ENCODE peak calls at places on chromosome 14, in eight cellular contexts. U, H, O, J, Z, V, S and I are unnamed samples.

GRCh38 chr14:57573193-57573592 is 79.5 kb upstream of the CCDC198 start:
- DNase-seq in J (no peak), S (no peak), H (no peak), Z (no peak), O (no peak), V (no peak), U (no peak), I (no peak)

GRCh38 chr14:60790850-60791249 is 56.3 kb downstream of the MNAT1 start:
- DNase-seq in H (no peak), S (no peak), J (no peak), Z (no peak), V (no peak), O (no peak), U (no peak), I (no peak)

GRCh38 chr14:70282666-70283065 is 76.8 kb downstream of the COX16 start:
- DNase-seq in J (no peak), O (no peak), H (peak; percentile 39), V (no peak), S (no peak), Z (no peak), U (no peak), I (no peak)

GRCh38 chr14:53519137-53519536 is 366.0 kb upstream of the DDHD1 start:
- DNase-seq in U (no peak), V (no peak), H (no peak), Z (no peak), J (no peak), S (no peak), O (no peak), I (no peak)

GRCh38 chr14:102777711-102778615 is 714 bp downstream of the TRAF3 start:
- DNase-seq in Z (no peak), J (no peak), O (peak; percentile 15), S (no peak), U (peak; percentile 43), V (no peak), H (no peak), I (peak; percentile 34)

GRCh38 chr14:91997492-91997891 is 42.4 kb downstream of the TRIP11 start:
- DNase-seq in S (no peak), U (no peak), Z (peak; percentile 1), O (no peak), J (no peak), H (no peak), V (no peak), I (peak; percentile 41)

GRCh38 chr14:60094306-60094897 is 2.7 kb downstream of the PCNX4 start:
- DNase-seq in U (no peak), O (no peak), Z (no peak), S (no peak), J (no peak), H (no peak), V (no peak), I (peak; percentile 77)

GRCh38 chr14:103522649-103523582 is at the start of gene CKB:
- DNase-seq in H (peak; percentile 86), U (peak; percentile 79), J (peak; percentile 85), Z (no peak), S (peak; percentile 76), O (no peak), V (no peak), I (peak; percentile 73)

GRCh38 chr14:57870686-57871457 is 5.0 kb upstream of the SLC35F4 start:
- DNase-seq in H (no peak), O (no peak), V (no peak), J (no peak), U (no peak), Z (no peak), S (no peak), I (no peak)

GRCh38 chr14:99270491-99271287 is 1.3 kb downstream of the BCL11B start:
- DNase-seq in V (no peak), Z (no peak), S (peak; percentile 34), J (peak; percentile 36), O (no peak), U (no peak), H (no peak), I (no peak)

GRCh38 chr14:68978550-68978911 is 571 bp downstream of the ACTN1 start:
- DNase-seq in V (no peak), Z (no peak), H (peak; percentile 36), S (peak; percentile 58), U (peak; percentile 80), J (peak; percentile 68), O (no peak), I (peak; percentile 71)

GRCh38 chr14:24535737-24536136 is 27.7 kb upstream of the CMA1 start:
- DNase-seq in Z (no peak), J (no peak), V (no peak), U (no peak), S (no peak), H (no peak), O (no peak), I (no peak)

GRCh38 chr14:94897092-94897491 is 127.2 kb upstream of the GSC start:
- DNase-seq in Z (no peak), H (no peak), S (no peak), J (no peak), V (no peak), O (no peak), U (no peak), I (no peak)

GRCh38 chr14:56608682-56609081 is 29.1 kb downstream of the TMEM260 start:
- DNase-seq in S (no peak), U (no peak), V (peak; percentile 19), O (no peak), H (no peak), J (no peak), Z (no peak), I (no peak)

GRCh38 chr14:91277546-91278382 is 33.3 kb upstream of the GPR68 start:
- DNase-seq in V (no peak), U (no peak), H (no peak), O (no peak), J (no peak), Z (no peak), S (no peak), I (no peak)

GRCh38 chr14:49975286-49975685 is 82.4 kb downstream of the ARF6 start:
- DNase-seq in S (no peak), U (no peak), V (peak; percentile 93), O (no peak), Z (peak; percentile 78), H (no peak), J (no peak), I (no peak)

GRCh38 chr14:77302926-77303325 is 17.8 kb downstream of the POMT2 start:
- DNase-seq in Z (no peak), S (no peak), V (peak; percentile 65), O (peak; percentile 15), H (no peak), U (no peak), J (no peak), I (peak; percentile 20)

GRCh38 chr14:75578786-75579781 is 664 bp downstream of the FLVCR2 start:
- DNase-seq in J (peak; percentile 19), H (no peak), O (no peak), Z (no peak), S (peak; percentile 6), V (no peak), U (peak; percentile 38), I (no peak)

GRCh38 chr14:37051680-37052079 is 120.7 kb downstream of the SLC25A21 start:
- DNase-seq in H (no peak), S (no peak), O (no peak), J (no peak), V (no peak), U (no peak), Z (no peak), I (no peak)

GRCh38 chr14:69652942-69653680 is 41.7 kb downstream of the SUSD6 start:
- DNase-seq in O (no peak), S (no peak), J (no peak), H (no peak), U (no peak), Z (no peak), V (no peak), I (no peak)

GRCh38 chr14:99231850-99232401 is 40.1 kb downstream of the BCL11B start:
- DNase-seq in J (peak; percentile 33), S (peak; percentile 25), V (peak; percentile 15), H (no peak), Z (no peak), U (no peak), O (no peak), I (no peak)

GRCh38 chr14:53894456-53894855 is 62.2 kb downstream of the BMP4 start:
- DNase-seq in H (no peak), J (no peak), U (no peak), Z (peak; percentile 55), S (no peak), V (no peak), O (no peak), I (no peak)

GRCh38 chr14:30108975-30109700 is 181.5 kb upstream of the PRKD1 start:
- DNase-seq in S (no peak), H (no peak), V (no peak), U (no peak), Z (no peak), O (no peak), J (no peak), I (no peak)

GRCh38 chr14:58401587-58401986 is 5.9 kb downstream of the TOMM20L start:
- DNase-seq in J (no peak), U (no peak), S (no peak), Z (no peak), V (no peak), O (no peak), H (no peak), I (no peak)

GRCh38 chr14:105842105-105842504 is 315.7 kb downstream of the TMEM121 start:
- DNase-seq in Z (no peak), U (no peak), V (no peak), S (no peak), H (no peak), J (no peak), O (no peak), I (no peak)

GRCh38 chr14:36659010-36659821 is 2.4 kb upstream of the PAX9 start:
- DNase-seq in Z (no peak), H (no peak), S (no peak), O (no peak), J (no peak), U (no peak), V (no peak), I (no peak)

GRCh38 chr14:65167072-65167645 is 64.8 kb upstream of the MAX start:
- DNase-seq in O (no peak), H (no peak), J (no peak), S (no peak), V (no peak), Z (no peak), U (no peak), I (peak; percentile 33)

GRCh38 chr14:103385994-103386491 is 828 bp downstream of the MARK3 start:
- DNase-seq in H (no peak), O (peak; percentile 18), V (no peak), J (no peak), Z (no peak), S (peak; percentile 12), U (no peak), I (no peak)

GRCh38 chr14:67268456-67269115 is 27.4 kb downstream of the PALS1 start:
- DNase-seq in H (no peak), O (no peak), U (no peak), V (no peak), J (no peak), Z (no peak), S (peak; percentile 18), I (peak; percentile 36)

GRCh38 chr14:53327716-53328115 is 174.6 kb upstream of the DDHD1 start:
- DNase-seq in S (no peak), V (no peak), H (no peak), U (no peak), J (no peak), Z (peak; percentile 9), O (no peak), I (no peak)

GRCh38 chr14:32413967-32414640 is 85.0 kb downstream of the AKAP6 start:
- DNase-seq in H (no peak), J (no peak), Z (no peak), S (no peak), O (no peak), V (no peak), U (no peak), I (no peak)

GRCh38 chr14:53380508-53381225 is 227.5 kb upstream of the DDHD1 start:
- DNase-seq in J (no peak), Z (no peak), O (no peak), V (no peak), S (no peak), H (no peak), U (no peak), I (no peak)

GRCh38 chr14:104196461-104197180 is 58.2 kb downstream of the KIF26A start:
- DNase-seq in V (no peak), H (no peak), Z (no peak), O (no peak), U (no peak), J (no peak), S (no peak), I (no peak)

GRCh38 chr14:91349481-91350074 is 68.0 kb downstream of the CCDC88C start:
- DNase-seq in J (no peak), O (peak; percentile 66), Z (no peak), S (no peak), V (no peak), H (no peak), U (no peak), I (no peak)